ENCODE peak calls at places on chromosomes 3 and 15, in four cellular contexts. G is body of pancreas, F is cardiac fibroblast, K is spleen. D is an unnamed sample.

GRCh38 chr3:150848864-150849263 is 56.4 kb downstream of the MINDY4B start:
- DNase-seq in G (no peak), F (no peak), K (no peak), D (no peak)

GRCh38 chr3:84965141-84965540 is 6.4 kb downstream of the CADM2 start:
- DNase-seq in G (no peak), F (no peak), K (no peak), D (no peak)

GRCh38 chr15:29815705-29816042 is 6.6 kb downstream of the TJP1 start:
- DNase-seq in G (no peak), F (no peak), K (no peak), D (no peak)

GRCh38 chr3:65114041-65114440 is 426.2 kb upstream of the ADAMTS9 start:
- DNase-seq in G (no peak), F (no peak), K (no peak), D (no peak)

GRCh38 chr3:127747751-127748521 is 74.4 kb downstream of the MGLL start:
- DNase-seq in G (peak), F (peak), K (peak), D (peak)

GRCh38 chr3:194720048-194720447 is 34.4 kb downstream of the FAM43A start:
- DNase-seq in G (no peak), F (no peak), K (no peak), D (no peak)

GRCh38 chr15:58165661-58166060 is 27.5 kb downstream of the AQP9 start:
- DNase-seq in G (peak), F (peak), K (no peak), D (peak)

GRCh38 chr3:10517616-10518015 is 12.2 kb upstream of the ATP2B2 start:
- DNase-seq in G (no peak), F (no peak), K (peak), D (no peak)

GRCh38 chr3:11059799-11060115 is 67.2 kb downstream of the SLC6A1 start:
- DNase-seq in G (no peak), F (no peak), K (no peak), D (no peak)

GRCh38 chr15:63396546-63396939 is 14.9 kb upstream of the CA12 start:
- DNase-seq in G (no peak), F (no peak), K (no peak), D (no peak)

GRCh38 chr3:57694146-57694545 is 1.3 kb upstream of the DENND6A start:
- DNase-seq in G (no peak), F (no peak), K (no peak), D (no peak)

GRCh38 chr3:177410734-177411133 is 213.5 kb upstream of the TBL1XR1 start:
- DNase-seq in G (peak), F (no peak), K (no peak), D (no peak)

GRCh38 chr3:23921052-23921511 is 4.2 kb downstream of the RPL15 start:
- DNase-seq in G (no peak), F (no peak), K (no peak), D (no peak)

GRCh38 chr3:177935008-177935407 is 601.2 kb upstream of the KCNMB2 start:
- DNase-seq in G (no peak), F (no peak), K (no peak), D (no peak)

GRCh38 chr15:52093539-52094502 is 18.8 kb downstream of the BCL2L10 start:
- DNase-seq in G (no peak), F (peak), K (no peak), D (peak)

GRCh38 chr3:97821413-97821809 is 400 bp upstream of the CRYBG3 start:
- DNase-seq in G (peak), F (no peak), K (peak), D (peak)

GRCh38 chr15:39597751-39598185 is 16.9 kb downstream of the THBS1 start:
- DNase-seq in G (no peak), F (peak), K (no peak), D (no peak)

GRCh38 chr3:194091141-194091540 is 44.8 kb upstream of the HES1 start:
- DNase-seq in G (no peak), F (no peak), K (no peak), D (peak)

GRCh38 chr3:165254812-165255211 is 58.6 kb upstream of the SLITRK3 start:
- DNase-seq in G (no peak), F (peak), K (no peak), D (peak)

GRCh38 chr3:183911763-183912506 is 27.3 kb upstream of the PARL start:
- DNase-seq in G (no peak), F (no peak), K (no peak), D (no peak)

GRCh38 chr15:73273181-73274002 is 95.4 kb downstream of the HCN4 start:
- DNase-seq in G (peak), F (peak), K (no peak), D (peak)

GRCh38 chr15:58362262-58362922 is 69.4 kb upstream of the LIPC start:
- DNase-seq in G (no peak), F (no peak), K (no peak), D (no peak)

GRCh38 chr15:55743615-55743978 is 645 bp upstream of the PRTG start:
- DNase-seq in G (no peak), F (no peak), K (no peak), D (no peak)
- H3K4me3 ChIP-seq in G (peak), F (peak), K (peak), D (peak)

GRCh38 chr15:83446417-83446816 is 724 bp upstream of the SH3GL3 start:
- DNase-seq in G (no peak), F (no peak), K (no peak), D (no peak)
- H3K4me3 ChIP-seq in G (no peak), F (no peak), K (no peak), D (peak)

GRCh38 chr15:69591905-69592508 is 139.4 kb downstream of the RPLP1 start:
- DNase-seq in G (no peak), F (no peak), K (no peak), D (no peak)

GRCh38 chr15:69592954-69593353 is 140.3 kb downstream of the RPLP1 start:
- DNase-seq in G (no peak), F (no peak), K (no peak), D (no peak)

GRCh38 chr15:69593488-69593887 is 140.9 kb downstream of the RPLP1 start:
- DNase-seq in G (no peak), F (no peak), K (no peak), D (no peak)

GRCh38 chr15:69595009-69595825 is 142.6 kb downstream of the RPLP1 start:
- DNase-seq in G (peak), F (no peak), K (no peak), D (peak)

GRCh38 chr15:69593981-69594966 is 141.7 kb downstream of the RPLP1 start:
- DNase-seq in G (peak), F (peak), K (no peak), D (peak)
- H3K4me3 ChIP-seq in G (no peak), F (no peak), K (no peak), D (no peak)

GRCh38 chr15:40917585-40917984 is 11.6 kb upstream of the DLL4 start:
- DNase-seq in G (no peak), F (no peak), K (no peak), D (no peak)

GRCh38 chr15:40915679-40916078 is 13.5 kb upstream of the DLL4 start:
- DNase-seq in G (no peak), F (no peak), K (no peak), D (no peak)

GRCh38 chr15:40921949-40922607 is 7.1 kb upstream of the DLL4 start:
- DNase-seq in G (no peak), F (no peak), K (no peak), D (no peak)

GRCh38 chr15:40918146-40918798 is 10.9 kb upstream of the DLL4 start:
- DNase-seq in G (no peak), F (no peak), K (peak), D (no peak)

DNA sequence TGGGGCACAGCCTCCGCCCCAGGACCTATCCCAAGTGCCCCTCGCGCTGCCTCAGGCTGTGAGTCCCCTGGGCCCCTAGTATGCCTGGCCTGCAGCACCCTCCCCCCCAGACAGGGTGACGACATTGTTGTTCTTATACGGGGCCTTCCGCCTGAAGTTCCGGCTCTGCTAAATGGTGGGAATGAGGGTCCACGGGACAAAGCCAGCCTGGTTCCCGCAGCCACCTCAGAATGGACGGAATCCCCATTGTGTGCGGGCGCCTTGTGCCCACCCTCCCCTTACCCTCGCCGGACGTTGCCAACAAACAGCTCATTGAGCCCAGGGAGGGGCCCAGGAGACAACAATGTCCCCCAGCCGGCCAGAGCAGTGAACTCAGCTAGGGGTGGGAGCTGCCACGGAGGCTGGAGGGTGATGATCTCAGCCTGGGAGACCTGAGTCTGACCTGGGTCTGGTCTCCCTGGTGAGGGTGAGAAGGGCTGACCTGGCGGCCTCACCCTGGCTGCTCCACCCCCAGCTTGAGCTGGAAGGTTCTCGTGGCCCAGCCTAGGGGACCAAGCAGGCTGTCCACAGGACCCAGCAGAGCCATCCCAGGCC is 10.2 kb upstream of the DLL4 start:
- DNase-seq in G (no peak), F (no peak), K (peak), D (no peak)
- H3K4me3 ChIP-seq in G (no peak), F (no peak), K (no peak), D (no peak)

GRCh38 chr15:68518046-68518445 is 60.7 kb upstream of the CORO2B start:
- DNase-seq in G (no peak), F (no peak), K (no peak), D (no peak)
- H3K4me3 ChIP-seq in G (no peak), F (no peak), K (no peak), D (no peak)

D was measured in MG63.